ENCODE peak calls at places on chromosomes 6 and 20, in nine cellular contexts. P is cardiac muscle cell; W is CD8-positive, alpha-beta T cell; B is K562; E is PC-9; N is psoas muscle; T is WERI-Rb-1; O is A549; X is lung. H is an unnamed sample. For H3K9me3, the result is how much of the 10 kb centered on the place peaks cover.

GRCh38 chr20:47534405-47534804 is 32.7 kb downstream of the NCOA3 start:
- DNase-seq in X (no peak), E (no peak), T (no peak), W (no peak), O (no peak), B (no peak), P (no peak), N (no peak), H (no peak)

GRCh38 chr6:74755748-74756147 is 450.1 kb downstream of the COL12A1 start:
- DNase-seq in P (no peak), N (no peak), X (no peak), W (no peak), O (no peak), T (no peak), E (no peak), B (no peak), H (no peak)

GRCh38 chr6:34143884-34144580 is 1.9 kb downstream of the GRM4 start:
- DNase-seq in E (no peak), B (peak), P (peak), X (no peak), N (no peak), T (peak), O (peak), W (peak), H (no peak)

GRCh38 chr6:125198285-125199009 is 44.9 kb downstream of the TPD52L1 start:
- DNase-seq in T (no peak), N (no peak), P (no peak), B (no peak), W (no peak), E (no peak), X (no peak), O (peak), H (no peak)

GRCh38 chr6:36609582-36609981 is 15.4 kb downstream of the SRSF3 start:
- DNase-seq in W (no peak), B (no peak), X (no peak), N (no peak), O (no peak), P (no peak), E (no peak), T (no peak), H (no peak)

GRCh38 chr6:13918686-13919085 is 6.1 kb upstream of the RNF182 start:
- DNase-seq in N (no peak), E (no peak), B (no peak), P (no peak), X (no peak), W (no peak), T (no peak), O (no peak), H (no peak)

GRCh38 chr6:7868926-7869325 is 41.7 kb downstream of the TXNDC5 start:
- DNase-seq in E (no peak), T (no peak), W (no peak), N (no peak), X (no peak), P (no peak), O (no peak), B (no peak), H (no peak)

GRCh38 chr6:14932485-14933178 is 313.2 kb upstream of the JARID2 start:
- DNase-seq in P (peak), X (no peak), W (no peak), B (peak), O (no peak), T (no peak), E (no peak), N (no peak), H (no peak)

GRCh38 chr20:62734881-62735280 is 26.2 kb downstream of the NTSR1 start:
- DNase-seq in N (no peak), E (no peak), B (no peak), P (no peak), X (no peak), T (no peak), O (no peak), W (no peak), H (no peak)

GRCh38 chr20:23420943-23421925 is at the start of gene NAPB:
- DNase-seq in N (peak), P (peak), W (peak), T (peak), E (peak), O (peak), X (peak), B (peak), H (peak)

GRCh38 chr6:155985660-155986138 is 530.1 kb upstream of the NOX3 start:
- DNase-seq in O (no peak), P (no peak), T (no peak), B (no peak), X (no peak), N (no peak), E (no peak), W (no peak), H (no peak)

GRCh38 chr6:106609699-106610098 is 19.6 kb downstream of the RTN4IP1 start:
- DNase-seq in X (no peak), W (no peak), N (no peak), B (no peak), P (peak), E (no peak), O (peak), T (peak), H (no peak)

GRCh38 chr6:105780146-105780860 is 305.8 kb upstream of the PRDM1 start:
- DNase-seq in P (no peak), X (no peak), E (peak), N (no peak), O (peak), W (no peak), T (no peak), B (no peak), H (no peak)

GRCh38 chr20:56925696-56926101 is 296.6 kb downstream of the TFAP2C start:
- DNase-seq in B (no peak), E (no peak), O (no peak), T (no peak), W (no peak), P (peak), X (no peak), N (no peak), H (no peak)

GRCh38 chr6:135962731-135963130 is 111.2 kb downstream of the PDE7B start:
- DNase-seq in N (no peak), W (no peak), X (no peak), P (no peak), T (no peak), E (no peak), O (no peak), B (no peak), H (no peak)

GRCh38 chr6:10771371-10771894 is 23.8 kb downstream of the TMEM14B start:
- DNase-seq in P (peak), W (no peak), X (no peak), T (peak), B (peak), N (no peak), O (no peak), E (no peak), H (no peak)

GRCh38 chr6:21149460-21149859 is 444.1 kb upstream of the SOX4 start:
- DNase-seq in B (no peak), X (no peak), T (no peak), W (no peak), N (no peak), O (no peak), P (no peak), E (no peak), H (no peak)

DNA sequence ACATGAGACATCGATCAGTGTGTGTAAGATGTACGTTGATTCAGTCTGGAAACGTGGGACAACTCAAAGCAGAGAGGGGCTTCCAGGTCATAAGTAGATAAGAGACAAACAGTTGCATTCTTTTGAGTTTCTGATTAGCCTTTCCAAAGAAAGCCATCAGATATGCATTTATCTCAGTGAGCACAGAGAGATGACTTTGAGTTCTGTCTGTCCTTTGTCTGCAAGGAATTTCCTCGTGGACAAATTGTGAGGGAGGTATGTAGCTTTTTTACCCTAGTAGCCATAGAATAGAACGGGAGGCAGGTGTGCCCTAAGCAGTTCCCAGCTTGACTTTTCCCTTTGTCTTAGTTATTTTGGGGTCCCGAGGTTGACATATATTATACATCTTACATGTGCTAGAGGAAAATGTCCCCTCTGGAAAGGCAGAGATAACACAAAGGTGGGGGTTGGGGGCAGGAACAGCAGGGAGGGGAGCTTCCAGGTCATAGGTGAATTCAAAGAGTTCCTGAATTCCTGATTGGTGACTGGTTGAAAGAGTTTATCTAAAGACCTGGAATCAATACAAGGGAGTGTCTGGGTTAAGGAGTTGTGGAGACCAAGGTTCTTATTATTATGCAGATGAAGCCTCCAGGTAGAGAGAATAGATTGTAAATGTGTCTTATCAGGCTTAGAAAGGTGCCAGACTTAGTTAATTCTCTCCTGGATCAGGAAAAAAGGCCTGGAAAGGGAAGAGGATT is 237.0 kb downstream of the NFATC2 start:
- DNase-seq in P (no peak), B (no peak), T (no peak), E (no peak), W (no peak), N (no peak), X (no peak), O (no peak), H (no peak)
- H3K9me3 ChIP-seq in P (under half), B (under half), T (under half), E (under half), W (under half), N (under half), X (under half), O (under half), H (under half)

GRCh38 chr6:84089552-84089951 is 56.0 kb downstream of the MRAP2 start:
- DNase-seq in T (no peak), E (no peak), N (no peak), B (no peak), X (no peak), W (no peak), P (no peak), O (no peak), H (no peak)

GRCh38 chr6:84089081-84089480 is 55.5 kb downstream of the MRAP2 start:
- DNase-seq in O (no peak), W (no peak), B (no peak), X (no peak), T (no peak), N (no peak), E (no peak), P (no peak), H (no peak)

GRCh38 chr6:84081222-84081621 is 47.6 kb downstream of the MRAP2 start:
- DNase-seq in B (no peak), P (no peak), X (no peak), E (no peak), N (no peak), O (no peak), W (no peak), T (no peak), H (no peak)

GRCh38 chr6:84082693-84083265 is 49.2 kb downstream of the MRAP2 start:
- DNase-seq in O (no peak), E (no peak), T (no peak), W (no peak), P (peak), N (no peak), X (no peak), B (no peak), H (no peak)

GRCh38 chr6:84086545-84087429 is 53.2 kb downstream of the MRAP2 start:
- DNase-seq in O (no peak), W (no peak), E (no peak), B (no peak), T (no peak), N (no peak), X (no peak), P (no peak), H (no peak)
- TF ChIP-seq CTCF in O (no peak), W (no peak), E (no peak), B (no peak), T (no peak), N (no peak), X (no peak), P (no peak), H (no peak)

DNA sequence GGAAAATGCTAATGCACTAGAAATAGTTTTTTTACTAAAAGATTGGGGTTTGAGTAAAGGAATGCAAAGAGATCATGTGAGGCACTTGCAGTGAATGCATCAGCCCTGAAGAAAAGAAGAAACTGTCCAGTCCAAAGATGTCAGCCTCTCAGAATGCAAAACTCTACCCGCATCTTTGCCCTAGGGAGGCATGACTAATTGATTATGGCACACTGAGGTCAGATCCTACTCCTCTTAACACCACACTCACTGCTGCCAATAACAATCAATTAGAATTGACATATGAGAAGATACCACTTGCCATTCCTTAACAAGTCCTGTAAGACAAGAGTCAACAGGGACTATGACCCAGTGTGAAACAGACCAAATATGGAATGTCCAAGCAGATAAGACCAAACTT is 262.3 kb upstream of the PLN start:
- DNase-seq in O (no peak), E (no peak), W (no peak), X (no peak), T (no peak), P (no peak), B (no peak), N (no peak), H (no peak)
- H3K4me3 ChIP-seq in O (no peak), E (no peak), W (no peak), X (no peak), T (no peak), P (no peak), B (no peak), N (no peak), H (no peak)

GRCh38 chr6:19918436-19918835 is 81.3 kb downstream of the ID4 start:
- DNase-seq in T (no peak), N (no peak), E (no peak), W (no peak), B (no peak), X (no peak), O (no peak), P (no peak), H (no peak)
- H3K9me3 ChIP-seq in T (under half), N (under half), E (under half), W (under half), B (under half), X (under half), O (under half), P (under half), H (under half)

H was measured in AG04450.